ENCODE peak calls at places on chromosomes 16 and 17, in eight cellular contexts. K is tibial nerve, Y is lung, X is AG09319, V is Peyer's patch, B is A549, T is esophagus squamous epithelium, F is glutamatergic neuron. Q is an unnamed sample.

GRCh38 chr16:84751947-84752346 is 52.1 kb downstream of the USP10 start:
- DNase-seq in K (no peak), Y (no peak), X (no peak), V (no peak), B (no peak), T (no peak), F (no peak), Q (peak; percentile 61)

GRCh38 chr17:39261286-39261685 is 35.5 kb upstream of the STAC2 start:
- DNase-seq in K (no peak), Y (no peak), X (no peak), V (no peak), B (peak; percentile 44), T (no peak), F (peak; percentile 32), Q (no peak)

GRCh38 chr17:65356524-65356923 is 204.9 kb downstream of the AXIN2 start:
- DNase-seq in K (no peak), Y (no peak), X (no peak), V (no peak), B (no peak), T (no peak), F (no peak), Q (no peak)

GRCh38 chr17:2171725-2172446 is 117.0 kb downstream of the HIC1 start:
- DNase-seq in K (no peak), Y (peak; percentile 79), X (peak; percentile 96), V (no peak), B (no peak), T (no peak), F (peak; percentile 32), Q (peak; percentile 98)

GRCh38 chr16:30395155-30395991 is at the start of gene ZNF48:
- DNase-seq in K (peak; percentile 62), Y (peak; percentile 82), X (no peak), V (peak; percentile 86), B (peak; percentile 88), T (no peak), F (peak; percentile 87), Q (peak; percentile 73)

GRCh38 chr17:82888583-82889495 is 49.0 kb upstream of the ZNF750 start:
- DNase-seq in K (no peak), Y (peak; percentile 92), X (no peak), V (no peak), B (no peak), T (no peak), F (no peak), Q (no peak)

GRCh38 chr17:31318298-31319190 is 2.9 kb downstream of the EVI2A start:
- DNase-seq in K (peak; percentile 35), Y (peak; percentile 37), X (peak; percentile 38), V (no peak), B (no peak), T (no peak), F (no peak), Q (peak; percentile 96)

GRCh38 chr16:2198283-2198682 is 1.9 kb upstream of the CASKIN1 start:
- DNase-seq in K (no peak), Y (no peak), X (no peak), V (no peak), B (no peak), T (no peak), F (no peak), Q (no peak)

GRCh38 chr16:26859086-26859485 is 207.6 kb upstream of the C16orf82 start:
- DNase-seq in K (no peak), Y (no peak), X (no peak), V (no peak), B (no peak), T (no peak), F (no peak), Q (no peak)

GRCh38 chr17:79997004-79997673 is 38.5 kb downstream of the TBC1D16 start:
- DNase-seq in K (no peak), Y (peak; percentile 48), X (no peak), V (no peak), B (no peak), T (peak; percentile 18), F (no peak), Q (no peak)

GRCh38 chr17:8905256-8905778 is 37.8 kb upstream of the PIK3R6 start:
- DNase-seq in K (no peak), Y (peak; percentile 22), X (no peak), V (no peak), B (no peak), T (no peak), F (no peak), Q (no peak)

GRCh38 chr16:85465328-85466307 is 147.5 kb upstream of the GSE1 start:
- DNase-seq in K (no peak), Y (no peak), X (peak; percentile 18), V (no peak), B (no peak), T (no peak), F (no peak), Q (peak; percentile 83)

GRCh38 chr17:4506180-4506814 is 7.6 kb downstream of the SPNS2 start:
- DNase-seq in K (no peak), Y (no peak), X (no peak), V (no peak), B (no peak), T (no peak), F (no peak), Q (no peak)

GRCh38 chr16:50741225-50741807 is 570 bp upstream of the CYLD start:
- DNase-seq in K (no peak), Y (no peak), X (no peak), V (no peak), B (peak; percentile 9), T (no peak), F (no peak), Q (peak; percentile 49)

GRCh38 chr17:44707755-44708400 is 587 bp upstream of the DBF4B start:
- DNase-seq in K (no peak), Y (no peak), X (no peak), V (no peak), B (no peak), T (no peak), F (no peak), Q (no peak)

GRCh38 chr16:1272453-1273198 is 16.8 kb downstream of the TPSD1 start:
- DNase-seq in K (no peak), Y (no peak), X (no peak), V (no peak), B (no peak), T (no peak), F (no peak), Q (no peak)

GRCh38 chr16:80023865-80024264 is 423.3 kb upstream of the MAF start:
- DNase-seq in K (no peak), Y (no peak), X (no peak), V (no peak), B (peak; percentile 92), T (no peak), F (no peak), Q (no peak)

GRCh38 chr16:80887062-80887461 is 82.7 kb upstream of the CDYL2 start:
- DNase-seq in K (no peak), Y (no peak), X (no peak), V (no peak), B (peak; percentile 10), T (no peak), F (no peak), Q (no peak)

GRCh38 chr16:67240506-67240905 is 6.8 kb downstream of the FHOD1 start:
- DNase-seq in K (no peak), Y (peak; percentile 89), X (no peak), V (peak; percentile 42), B (no peak), T (no peak), F (no peak), Q (peak; percentile 61)

GRCh38 chr16:68732068-68732680 is 4.9 kb upstream of the CDH1 start:
- DNase-seq in K (no peak), Y (peak; percentile 80), X (no peak), V (peak; percentile 88), B (peak; percentile 68), T (no peak), F (no peak), Q (no peak)

GRCh38 chr16:17272716-17273115 is 198.0 kb downstream of the XYLT1 start:
- DNase-seq in K (no peak), Y (no peak), X (no peak), V (no peak), B (no peak), T (no peak), F (no peak), Q (no peak)

GRCh38 chr17:5592382-5592781 is 8.1 kb upstream of the NLRP1 start:
- DNase-seq in K (no peak), Y (no peak), X (no peak), V (no peak), B (peak; percentile 53), T (no peak), F (no peak), Q (peak; percentile 56)
- TF ChIP-seq CTCF in K (peak; percentile 37), Y (peak; percentile 43), X (peak; percentile 39), V (peak; percentile 65), B (peak; percentile 87), T (peak; percentile 63), F (peak; percentile 85), Q (peak; percentile 46)

DNA sequence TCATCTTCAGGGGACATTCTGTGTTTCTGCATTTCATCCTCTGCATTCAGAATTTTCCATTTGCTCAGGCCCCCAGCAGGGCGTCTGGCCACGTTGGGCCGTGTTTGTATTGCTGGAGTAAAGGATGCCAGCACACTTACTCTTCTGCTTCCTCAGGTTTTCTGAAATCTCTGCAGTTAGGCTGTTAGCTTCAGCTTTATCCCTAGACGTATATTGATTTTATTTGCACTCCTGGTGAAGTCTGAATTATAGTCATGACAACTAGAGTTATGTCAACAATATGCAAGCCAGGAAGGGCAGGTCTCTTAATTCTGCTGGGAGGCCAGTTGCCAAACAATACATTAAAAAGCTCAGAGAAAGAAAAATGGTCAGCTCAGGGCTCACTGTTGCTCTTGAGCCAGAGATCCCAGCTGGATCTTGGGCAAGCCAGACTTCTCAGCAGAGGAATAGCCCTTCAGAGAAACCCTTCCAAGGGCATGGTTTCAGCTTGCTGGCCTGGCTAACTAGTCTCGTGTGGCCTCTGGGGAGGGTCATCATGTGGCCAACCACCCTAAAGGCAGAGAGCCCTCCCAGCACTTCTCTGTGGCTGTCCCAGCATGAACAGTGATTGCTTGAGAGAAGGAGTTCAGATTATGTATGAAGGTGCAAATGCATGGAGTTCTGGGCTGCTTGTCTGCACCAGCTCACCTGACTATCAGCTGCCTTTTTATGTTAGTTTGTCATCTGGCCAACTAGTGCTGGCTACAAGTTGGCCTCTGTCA is 110.2 kb upstream of the CACNG5 start:
- DNase-seq in K (no peak), Y (no peak), X (peak; percentile 27), V (no peak), B (peak; percentile 21), T (no peak), F (no peak), Q (peak; percentile 53)
- TF ChIP-seq CTCF in K (no peak), Y (no peak), X (no peak), V (no peak), B (no peak), T (no peak), F (no peak), Q (no peak)

GRCh38 chr16:48538746-48539484 is 71.1 kb downstream of the N4BP1 start:
- DNase-seq in K (no peak), Y (no peak), X (no peak), V (no peak), B (no peak), T (no peak), F (no peak), Q (no peak)
- TF ChIP-seq CTCF in K (no peak), Y (no peak), X (peak; percentile 40), V (no peak), B (peak; percentile 19), T (peak; percentile 8), F (no peak), Q (peak; percentile 40)

GRCh38 chr16:20079106-20079505 is 5.4 kb upstream of the GPR139 start:
- DNase-seq in K (no peak), Y (no peak), X (no peak), V (no peak), B (no peak), T (no peak), F (no peak), Q (no peak)

GRCh38 chr16:20089246-20089965 is 15.7 kb upstream of the GPR139 start:
- DNase-seq in K (no peak), Y (no peak), X (no peak), V (no peak), B (no peak), T (no peak), F (no peak), Q (no peak)

GRCh38 chr16:20084624-20085226 is 11.0 kb upstream of the GPR139 start:
- DNase-seq in K (no peak), Y (no peak), X (no peak), V (no peak), B (peak; percentile 15), T (no peak), F (no peak), Q (no peak)
- TF ChIP-seq CTCF in K (no peak), Y (no peak), X (no peak), V (no peak), B (no peak), T (no peak), F (no peak), Q (no peak)